ENCODE peak calls at places on chromosomes 13 and 19, in ten cellular contexts. I, L, E, Q, F, V, W, C, A and U are unnamed samples.
A peak's percentile ranks its signal among the peaks of the same experiment; 100 is the strongest.

GRCh38 chr13:113140677-113141590 is 17.5 kb upstream of the PROZ start:
- DNase-seq in I (no peak), L (no peak), E (no peak), Q (no peak), F (no peak), V (no peak), W (no peak), C (no peak), A (no peak), U (no peak)

GRCh38 chr19:8423821-8424223 is 10.7 kb downstream of the MARCHF2 start:
- DNase-seq in I (peak; percentile 99), L (no peak), E (peak; percentile 94), Q (no peak), F (no peak), V (no peak), W (no peak), C (no peak), A (peak; percentile 42), U (peak; percentile 96)

GRCh38 chr19:3508771-3509535 is 2.8 kb downstream of the FZR1 start:
- DNase-seq in I (no peak), L (no peak), E (no peak), Q (peak; percentile 34), F (no peak), V (no peak), W (no peak), C (no peak), A (no peak), U (no peak)

GRCh38 chr19:35207391-35207871 is 21.1 kb downstream of the FAM187B start:
- DNase-seq in I (no peak), L (no peak), E (no peak), Q (peak; percentile 7), F (no peak), V (no peak), W (no peak), C (peak; percentile 29), A (no peak), U (no peak)

GRCh38 chr19:38661996-38662395 is 14.5 kb downstream of the ACTN4 start:
- DNase-seq in I (no peak), L (no peak), E (no peak), Q (no peak), F (no peak), V (no peak), W (no peak), C (no peak), A (no peak), U (no peak)

GRCh38 chr19:38277969-38278680 is 13.8 kb downstream of the SPINT2 start:
- DNase-seq in I (peak; percentile 91), L (no peak), E (peak; percentile 34), Q (no peak), F (no peak), V (no peak), W (no peak), C (no peak), A (no peak), U (peak; percentile 83)

GRCh38 chr13:48412881-48413351 is at the start of gene LPAR6:
- DNase-seq in I (peak; percentile 86), L (no peak), E (no peak), Q (no peak), F (no peak), V (no peak), W (no peak), C (no peak), A (no peak), U (peak; percentile 49)

GRCh38 chr13:89982406-89983085 is 1364.9 kb upstream of the MIR17HG start:
- DNase-seq in I (peak; percentile 81), L (no peak), E (no peak), Q (no peak), F (no peak), V (no peak), W (no peak), C (no peak), A (no peak), U (peak; percentile 2)

GRCh38 chr13:33053397-33054066 is 37.3 kb downstream of the KL start:
- DNase-seq in I (no peak), L (no peak), E (no peak), Q (no peak), F (no peak), V (no peak), W (no peak), C (no peak), A (no peak), U (peak; percentile 4)

GRCh38 chr13:45909089-45909488 is 57.5 kb upstream of the SIAH3 start:
- DNase-seq in I (no peak), L (no peak), E (no peak), Q (no peak), F (no peak), V (no peak), W (no peak), C (no peak), A (no peak), U (no peak)

GRCh38 chr19:4338441-4339350 is at the start of gene STAP2:
- DNase-seq in I (no peak), L (no peak), E (no peak), Q (peak; percentile 64), F (no peak), V (no peak), W (no peak), C (no peak), A (peak; percentile 69), U (no peak)

GRCh38 chr13:59728896-59729545 is 434.7 kb downstream of the DIAPH3 start:
- DNase-seq in I (no peak), L (no peak), E (no peak), Q (no peak), F (no peak), V (no peak), W (no peak), C (no peak), A (no peak), U (no peak)

GRCh38 chr19:2461751-2462634 is 5.2 kb upstream of the LMNB2 start:
- DNase-seq in I (peak; percentile 73), L (no peak), E (no peak), Q (peak; percentile 85), F (no peak), V (peak; percentile 80), W (peak; percentile 10), C (peak; percentile 45), A (peak; percentile 55), U (peak; percentile 78)

GRCh38 chr13:60230593-60230992 is 66.9 kb upstream of the DIAPH3 start:
- DNase-seq in I (peak; percentile 56), L (no peak), E (no peak), Q (no peak), F (no peak), V (no peak), W (no peak), C (no peak), A (no peak), U (peak; percentile 9)

GRCh38 chr19:10009269-10009665 is 1.0 kb downstream of the COL5A3 start:
- DNase-seq in I (peak; percentile 93), L (no peak), E (no peak), Q (peak; percentile 59), F (no peak), V (no peak), W (no peak), C (peak; percentile 7), A (peak; percentile 82), U (peak; percentile 80)

GRCh38 chr19:13466697-13467096 is 39.6 kb downstream of the CACNA1A start:
- DNase-seq in I (no peak), L (no peak), E (no peak), Q (no peak), F (no peak), V (no peak), W (no peak), C (no peak), A (no peak), U (no peak)

GRCh38 chr19:44003461-44004134 is 841 bp downstream of the ZNF230 start:
- DNase-seq in I (peak; percentile 14), L (no peak), E (no peak), Q (peak; percentile 16), F (no peak), V (peak; percentile 44), W (no peak), C (no peak), A (no peak), U (peak; percentile 23)

GRCh38 chr13:41028051-41028450 is 8.9 kb upstream of the ELF1 start:
- DNase-seq in I (no peak), L (no peak), E (no peak), Q (no peak), F (no peak), V (no peak), W (no peak), C (no peak), A (no peak), U (no peak)

GRCh38 chr13:87999141-87999765 is 328.1 kb downstream of the SLITRK5 start:
- DNase-seq in I (peak; percentile 12), L (no peak), E (no peak), Q (no peak), F (no peak), V (no peak), W (no peak), C (no peak), A (no peak), U (peak; percentile 48)

GRCh38 chr19:35476149-35476548 is 14.1 kb downstream of the KRTDAP start:
- DNase-seq in I (no peak), L (no peak), E (no peak), Q (peak; percentile 29), F (no peak), V (no peak), W (no peak), C (no peak), A (no peak), U (no peak)

GRCh38 chr19:32868206-32868950 is 1.2 kb downstream of the SLC7A9 start:
- DNase-seq in I (no peak), L (no peak), E (no peak), Q (no peak), F (no peak), V (no peak), W (no peak), C (no peak), A (no peak), U (no peak)

GRCh38 chr19:55443045-55443823 is at the start of gene SHISA7:
- DNase-seq in I (no peak), L (no peak), E (no peak), Q (no peak), F (no peak), V (no peak), W (no peak), C (no peak), A (no peak), U (no peak)

GRCh38 chr19:10962863-10963262 is 2.0 kb downstream of the SMARCA4 start:
- DNase-seq in I (no peak), L (no peak), E (no peak), Q (no peak), F (no peak), V (no peak), W (no peak), C (no peak), A (no peak), U (no peak)

GRCh38 chr13:110302154-110302553 is 4.8 kb downstream of the COL4A1 start:
- DNase-seq in I (no peak), L (no peak), E (no peak), Q (no peak), F (no peak), V (no peak), W (no peak), C (no peak), A (no peak), U (no peak)

GRCh38 chr13:26558912-26559485 is 1.5 kb downstream of the WASF3 start:
- DNase-seq in I (no peak), L (no peak), E (no peak), Q (no peak), F (no peak), V (no peak), W (no peak), C (no peak), A (no peak), U (no peak)

GRCh38 chr19:2049741-2050348 is 1.2 kb downstream of the MKNK2 start:
- DNase-seq in I (peak; percentile 79), L (no peak), E (no peak), Q (peak; percentile 70), F (peak; percentile 35), V (peak; percentile 85), W (no peak), C (no peak), A (no peak), U (peak; percentile 45)

GRCh38 chr13:36428083-36428482 is 4.2 kb upstream of the CCNA1 start:
- DNase-seq in I (peak; percentile 21), L (no peak), E (no peak), Q (no peak), F (no peak), V (no peak), W (no peak), C (no peak), A (no peak), U (no peak)

GRCh38 chr13:99123101-99124045 is 77.3 kb upstream of the UBAC2 start:
- DNase-seq in I (no peak), L (no peak), E (no peak), Q (no peak), F (no peak), V (no peak), W (no peak), C (no peak), A (no peak), U (peak; percentile 69)